ENCODE peak calls at places on chromosomes 13 and 19, in six cellular contexts. W, C, J, O, S and B are unnamed samples.

GRCh38 chr13:52862358-52863206 is 14.1 kb upstream of the PCDH8 start:
- DNase-seq in S (peak), J (no peak), O (no peak), C (no peak), W (no peak), B (no peak)

GRCh38 chr13:63287926-63288325 is 1872.3 kb upstream of the PCDH20 start:
- DNase-seq in W (no peak), J (no peak), O (no peak), S (no peak), C (no peak), B (no peak)

GRCh38 chr19:46426506-46427162 is 2.1 kb downstream of the PNMA8C start:
- DNase-seq in S (no peak), J (no peak), O (no peak), C (no peak), W (peak), B (peak)

GRCh38 chr13:50144473-50145160 is 129.4 kb downstream of the KCNRG start:
- DNase-seq in O (no peak), C (no peak), S (no peak), W (no peak), J (no peak), B (no peak)

GRCh38 chr13:94305033-94305432 is 174.4 kb downstream of the DCT start:
- DNase-seq in J (no peak), S (no peak), O (no peak), C (no peak), W (no peak), B (no peak)

GRCh38 chr19:35360880-35361420 is 2.7 kb downstream of the FFAR3 start:
- DNase-seq in J (no peak), C (no peak), S (no peak), W (no peak), O (no peak), B (no peak)

GRCh38 chr19:11090264-11091032 is 1.2 kb downstream of the LDLR start:
- DNase-seq in W (peak), S (peak), C (peak), O (peak), J (peak), B (peak)

GRCh38 chr19:15421726-15422260 is 3.0 kb upstream of the AKAP8L start:
- DNase-seq in J (peak), W (no peak), S (no peak), O (no peak), C (no peak), B (no peak)

GRCh38 chr13:45341799-45342584 is 1.0 kb upstream of the TPT1 start:
- DNase-seq in J (no peak), O (no peak), S (no peak), W (peak), C (no peak), B (no peak)